ENCODE peak calls at places on chromosomes 6 and 20, in eight cellular contexts. A is activated CD4-positive, CD25-positive, alpha-beta regulatory T cell; I is T-helper 17 cell; T is cardiac muscle cell; V is AG09319; R is head of caudate nucleus; E is HS-27A; Q is activated T-cell treated with anti-CD3 and anti-CD28 coated beads for 4 hours. L is an unnamed sample.

GRCh38 chr20:668638-669037 is 7.0 kb downstream of the SCRT2 start:
- DNase-seq in E (no peak), Q (no peak), I (no peak), T (no peak), A (no peak), R (no peak), V (no peak), L (no peak)

GRCh38 chr20:20488388-20488787 is 120.5 kb downstream of the INSM1 start:
- DNase-seq in R (no peak), T (no peak), V (no peak), E (no peak), A (no peak), I (no peak), Q (no peak), L (no peak)

GRCh38 chr6:28488916-28489365 is 26.7 kb downstream of the GPX6 start:
- DNase-seq in E (peak), A (no peak), Q (no peak), T (peak), R (peak), V (peak), I (no peak), L (no peak)

GRCh38 chr20:44212792-44213191 is 2.2 kb upstream of the OSER1 start:
- DNase-seq in Q (no peak), A (no peak), I (no peak), E (no peak), V (no peak), R (no peak), T (no peak), L (no peak)

GRCh38 chr20:33812673-33813462 is 1.7 kb downstream of the CHMP4B start:
- DNase-seq in R (no peak), T (peak), E (no peak), Q (no peak), I (no peak), A (no peak), V (no peak), L (no peak)

GRCh38 chr6:83592770-83593394 is 80.5 kb downstream of the PRSS35 start:
- DNase-seq in R (no peak), V (no peak), E (no peak), T (peak), Q (no peak), A (no peak), I (no peak), L (peak)

GRCh38 chr6:1297746-1298145 is 14.2 kb upstream of the FOXQ1 start:
- DNase-seq in A (no peak), R (no peak), Q (no peak), E (no peak), T (peak), V (peak), I (no peak), L (no peak)

GRCh38 chr6:161405418-161405817 is 131.6 kb upstream of the AGPAT4 start:
- DNase-seq in A (no peak), I (no peak), T (no peak), V (no peak), E (no peak), Q (no peak), R (no peak), L (no peak)

GRCh38 chr6:105431226-105431625 is 28.3 kb upstream of the PREP start:
- DNase-seq in I (no peak), R (no peak), T (peak), E (no peak), Q (no peak), A (no peak), V (no peak), L (no peak)

GRCh38 chr6:16296061-16296670 is 57.8 kb downstream of the GMPR start:
- DNase-seq in R (peak), E (no peak), A (no peak), I (no peak), T (no peak), Q (no peak), V (no peak), L (no peak)

GRCh38 chr6:33620158-33620583 is 951 bp upstream of the ITPR3 start:
- DNase-seq in V (no peak), Q (peak), E (no peak), A (no peak), T (no peak), R (no peak), I (peak), L (no peak)

GRCh38 chr6:33837971-33838665 is 34.3 kb upstream of the MLN start:
- DNase-seq in V (no peak), A (no peak), I (no peak), T (no peak), R (no peak), Q (no peak), E (no peak), L (no peak)

GRCh38 chr6:24899647-24900325 is 36.0 kb downstream of the RIPOR2 start:
- DNase-seq in T (no peak), V (no peak), R (no peak), A (no peak), Q (no peak), E (no peak), I (no peak), L (no peak)

GRCh38 chr6:107493158-107494057 is 3.5 kb downstream of the SOBP start:
- DNase-seq in E (no peak), T (peak), R (peak), A (no peak), Q (no peak), I (no peak), V (no peak), L (no peak)

GRCh38 chr6:99093781-99094180 is 146.0 kb upstream of the FBXL4 start:
- DNase-seq in V (no peak), Q (no peak), T (no peak), I (no peak), R (peak), E (no peak), A (no peak), L (no peak)

GRCh38 chr20:11352041-11352440 is 565.7 kb upstream of the BTBD3 start:
- DNase-seq in T (no peak), V (no peak), R (no peak), E (no peak), A (no peak), Q (no peak), I (no peak), L (no peak)

GRCh38 chr6:168102093-168102985 is 23.3 kb upstream of the FRMD1 start:
- DNase-seq in A (no peak), I (no peak), T (no peak), Q (no peak), V (no peak), E (no peak), R (peak), L (no peak)

GRCh38 chr6:14466278-14466677 is 348.7 kb downstream of the CD83 start:
- DNase-seq in I (no peak), Q (no peak), T (no peak), R (no peak), E (no peak), A (no peak), V (no peak), L (no peak)